ENCODE peak calls at places on chromosomes 6 and 20, in four cellular contexts. One of them, this sample, is unnamed.

GRCh38 chr6:168090064-168090690 is 11.2 kb upstream of the FRMD1 start:
- DNase-seq in transverse colon: no peak
- DNase-seq in ovary: no peak
- DNase-seq in IMR-90: no peak
- DNase-seq in this sample: no peak

GRCh38 chr6:3394671-3395070 is 62.2 kb downstream of the SLC22A23 start:
- DNase-seq in transverse colon: no peak
- DNase-seq in ovary: no peak
- DNase-seq in IMR-90: no peak
- DNase-seq in this sample: no peak

GRCh38 chr6:17923401-17923863 is 64.0 kb downstream of the KIF13A start:
- DNase-seq in transverse colon: no peak
- DNase-seq in ovary: no peak
- DNase-seq in IMR-90: no peak
- DNase-seq in this sample: no peak

GRCh38 chr20:33793011-33793931 is 17.9 kb upstream of the CHMP4B start:
- DNase-seq in transverse colon: no peak
- DNase-seq in ovary: no peak
- DNase-seq in IMR-90: peak
- DNase-seq in this sample: no peak

GRCh38 chr6:123042412-123042811 is 46.4 kb downstream of the CLVS2 start:
- DNase-seq in transverse colon: no peak
- DNase-seq in ovary: no peak
- DNase-seq in IMR-90: no peak
- DNase-seq in this sample: no peak

GRCh38 chr20:12252793-12253192 is 335.1 kb downstream of the BTBD3 start:
- DNase-seq in transverse colon: no peak
- DNase-seq in ovary: no peak
- DNase-seq in IMR-90: peak
- DNase-seq in this sample: no peak

GRCh38 chr6:149750136-149750609 is 632 bp downstream of the PCMT1 start:
- DNase-seq in transverse colon: peak
- DNase-seq in ovary: no peak
- DNase-seq in IMR-90: peak
- DNase-seq in this sample: peak

GRCh38 chr20:9491324-9491723 is 23.1 kb upstream of the LAMP5 start:
- DNase-seq in transverse colon: no peak
- DNase-seq in ovary: no peak
- DNase-seq in IMR-90: no peak
- DNase-seq in this sample: no peak

GRCh38 chr20:10218536-10219451 is at the start of gene SNAP25:
- DNase-seq in transverse colon: peak
- DNase-seq in ovary: peak
- DNase-seq in IMR-90: peak
- DNase-seq in this sample: peak

GRCh38 chr6:48859562-48859961 is 603.5 kb downstream of the MMUT start:
- DNase-seq in transverse colon: no peak
- DNase-seq in ovary: no peak
- DNase-seq in IMR-90: no peak
- DNase-seq in this sample: no peak

GRCh38 chr6:69090132-69090531 is 455.1 kb downstream of the ADGRB3 start:
- DNase-seq in transverse colon: no peak
- DNase-seq in ovary: no peak
- DNase-seq in IMR-90: peak
- DNase-seq in this sample: no peak

GRCh38 chr20:35568645-35569044 is 26.8 kb downstream of the ERGIC3 start:
- DNase-seq in transverse colon: peak
- DNase-seq in ovary: peak
- DNase-seq in IMR-90: no peak
- DNase-seq in this sample: peak

GRCh38 chr6:146543211-146543939 is at the start of gene RAB32:
- DNase-seq in transverse colon: peak
- DNase-seq in ovary: peak
- DNase-seq in IMR-90: peak
- DNase-seq in this sample: peak

GRCh38 chr6:157274471-157275226 is 48.7 kb downstream of the TMEM242 start:
- DNase-seq in transverse colon: peak
- DNase-seq in ovary: peak
- DNase-seq in IMR-90: peak
- DNase-seq in this sample: peak

GRCh38 chr20:16419138-16419715 is 154.0 kb downstream of the KIF16B start:
- DNase-seq in transverse colon: no peak
- DNase-seq in ovary: no peak
- DNase-seq in IMR-90: no peak
- DNase-seq in this sample: no peak

GRCh38 chr6:88626460-88626859 is 337.0 kb downstream of the RNGTT start:
- DNase-seq in transverse colon: no peak
- DNase-seq in ovary: no peak
- DNase-seq in IMR-90: peak
- DNase-seq in this sample: no peak

GRCh38 chr6:129691709-129692108 is 18.3 kb downstream of the ARHGAP18 start:
- DNase-seq in transverse colon: no peak
- DNase-seq in ovary: no peak
- DNase-seq in IMR-90: no peak
- DNase-seq in this sample: no peak

GRCh38 chr6:53794720-53795253 is at the start of gene LRRC1:
- DNase-seq in transverse colon: peak
- DNase-seq in ovary: peak
- DNase-seq in IMR-90: peak
- DNase-seq in this sample: peak

GRCh38 chr6:108837236-108837971 is 10.8 kb upstream of the ARMC2 start:
- DNase-seq in transverse colon: no peak
- DNase-seq in ovary: no peak
- DNase-seq in IMR-90: peak
- DNase-seq in this sample: no peak

GRCh38 chr6:3176562-3177355 is 19.4 kb upstream of the TUBB2A start:
- DNase-seq in transverse colon: no peak
- DNase-seq in ovary: no peak
- DNase-seq in IMR-90: peak
- DNase-seq in this sample: peak

GRCh38 chr6:13989424-13990144 is 64.8 kb downstream of the RNF182 start:
- DNase-seq in transverse colon: no peak
- DNase-seq in ovary: no peak
- DNase-seq in IMR-90: peak
- DNase-seq in this sample: no peak

GRCh38 chr6:113630738-113631535 is 226.2 kb upstream of the MARCKS start:
- DNase-seq in transverse colon: peak
- DNase-seq in ovary: no peak
- DNase-seq in IMR-90: peak
- DNase-seq in this sample: no peak
- TF ChIP-seq POLR2A in transverse colon: no peak
- TF ChIP-seq POLR2A in ovary: no peak
- TF ChIP-seq POLR2A in IMR-90: no peak
- TF ChIP-seq POLR2A in this sample: no peak

GRCh38 chr20:57709823-57710799 is at the start of gene PMEPA1:
- DNase-seq in transverse colon: peak
- DNase-seq in ovary: peak
- DNase-seq in IMR-90: peak
- DNase-seq in this sample: peak
- TF ChIP-seq POLR2A in transverse colon: peak
- TF ChIP-seq POLR2A in ovary: peak
- TF ChIP-seq POLR2A in IMR-90: peak
- TF ChIP-seq POLR2A in this sample: no peak

GRCh38 chr6:30883743-30884520 is at the start of gene DDR1:
- DNase-seq in transverse colon: peak
- DNase-seq in ovary: peak
- DNase-seq in IMR-90: peak
- DNase-seq in this sample: peak
- TF ChIP-seq POLR2A in transverse colon: peak
- TF ChIP-seq POLR2A in ovary: peak
- TF ChIP-seq POLR2A in IMR-90: no peak
- TF ChIP-seq POLR2A in this sample: no peak

GRCh38 chr6:26086214-26086613 is 1.0 kb upstream of the HFE start:
- DNase-seq in transverse colon: no peak
- DNase-seq in ovary: no peak
- DNase-seq in IMR-90: no peak
- DNase-seq in this sample: no peak

GRCh38 chr6:26089272-26089671 is 2.0 kb downstream of the HFE start:
- DNase-seq in transverse colon: peak
- DNase-seq in ovary: no peak
- DNase-seq in IMR-90: no peak
- DNase-seq in this sample: no peak

GRCh38 chr6:26088344-26088743 is 1.1 kb downstream of the HFE start:
- DNase-seq in transverse colon: no peak
- DNase-seq in ovary: peak
- DNase-seq in IMR-90: no peak
- DNase-seq in this sample: no peak

GRCh38 chr6:26092443-26092842 is 5.2 kb downstream of the HFE start:
- DNase-seq in transverse colon: no peak
- DNase-seq in ovary: no peak
- DNase-seq in IMR-90: no peak
- DNase-seq in this sample: no peak

DNA sequence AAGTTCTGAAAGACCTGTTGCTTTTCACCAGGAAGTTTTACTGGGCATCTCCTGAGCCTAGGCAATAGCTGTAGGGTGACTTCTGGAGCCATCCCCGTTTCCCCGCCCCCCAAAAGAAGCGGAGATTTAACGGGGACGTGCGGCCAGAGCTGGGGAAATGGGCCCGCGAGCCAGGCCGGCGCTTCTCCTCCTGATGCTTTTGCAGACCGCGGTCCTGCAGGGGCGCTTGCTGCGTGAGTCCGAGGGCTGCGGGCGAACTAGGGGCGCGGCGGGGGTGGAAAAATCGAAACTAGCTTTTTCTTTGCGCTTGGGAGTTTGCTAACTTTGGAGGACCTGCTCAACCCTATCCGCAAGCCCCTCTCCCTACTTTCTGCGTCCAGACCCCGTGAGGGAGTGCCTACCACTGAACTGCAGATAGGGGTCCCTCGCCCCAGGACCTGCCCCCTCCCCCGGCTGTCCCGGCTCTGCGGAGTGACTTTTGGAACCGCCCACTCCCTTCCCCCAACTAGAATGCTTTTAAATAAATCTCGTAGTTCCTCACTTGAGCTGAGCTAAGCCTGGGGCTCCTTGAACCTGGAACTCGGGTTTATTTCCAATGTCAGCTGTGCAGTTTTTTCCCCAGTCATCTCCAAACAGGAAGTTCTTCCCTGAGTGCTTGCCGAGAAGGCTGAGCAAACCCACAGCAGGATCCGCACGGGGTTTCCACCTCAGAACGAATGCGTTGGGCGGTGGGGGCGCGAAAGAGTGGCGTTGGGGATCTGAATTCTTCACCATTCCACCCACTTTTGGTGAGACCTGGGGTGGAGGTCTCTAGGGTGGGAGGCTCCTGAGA is at the start of gene HFE:
- DNase-seq in transverse colon: peak
- DNase-seq in ovary: peak
- DNase-seq in IMR-90: peak
- DNase-seq in this sample: peak
- TF ChIP-seq POLR2A in transverse colon: peak
- TF ChIP-seq POLR2A in ovary: no peak
- TF ChIP-seq POLR2A in IMR-90: no peak
- TF ChIP-seq POLR2A in this sample: no peak

DNA sequence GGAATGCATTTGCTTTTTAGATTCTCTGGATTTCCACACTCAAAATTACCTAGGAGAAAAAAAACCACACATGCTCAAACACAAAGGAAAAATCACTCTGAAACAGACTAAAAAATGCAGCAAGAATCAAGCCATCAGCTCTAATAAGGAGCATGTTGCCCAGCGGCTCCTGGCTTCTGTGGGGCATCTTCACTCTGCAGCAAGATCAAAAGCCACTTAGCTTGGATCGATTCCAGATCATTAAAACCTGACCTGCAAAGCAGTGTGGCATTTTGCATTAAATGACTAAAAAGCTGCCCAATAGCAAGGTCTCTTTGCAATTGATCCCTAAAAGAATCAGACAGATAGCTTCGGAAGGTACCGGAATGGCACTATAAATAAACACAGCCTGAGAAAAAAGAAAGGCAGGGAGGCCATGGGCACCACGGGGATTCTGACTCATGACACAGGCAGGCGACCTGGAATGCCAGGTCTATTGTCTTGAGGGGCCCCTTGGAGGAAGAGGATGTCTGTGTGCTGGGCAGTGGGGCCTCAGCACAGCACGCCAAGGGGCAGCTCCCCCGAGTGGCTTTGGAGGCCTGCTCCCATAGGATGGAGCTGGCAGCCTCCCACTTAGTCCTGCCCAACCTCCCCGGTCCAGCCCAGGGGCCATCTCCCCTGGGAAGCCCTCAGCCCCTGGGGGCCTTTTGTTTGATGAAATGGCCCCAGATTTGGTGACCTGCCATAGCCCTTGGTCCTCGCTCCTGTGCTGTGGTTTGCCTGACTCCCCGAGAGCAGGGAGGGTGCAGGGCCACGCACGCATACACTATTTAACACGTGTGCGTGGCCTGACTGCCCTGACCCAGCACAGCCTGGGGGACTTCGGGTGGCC is 7.6 kb downstream of the LEMD2 start:
- DNase-seq in transverse colon: no peak
- DNase-seq in ovary: no peak
- DNase-seq in IMR-90: no peak
- DNase-seq in this sample: no peak
- TF ChIP-seq POLR2A in transverse colon: no peak
- TF ChIP-seq POLR2A in ovary: no peak
- TF ChIP-seq POLR2A in IMR-90: no peak
- TF ChIP-seq POLR2A in this sample: no peak

GRCh38 chr20:62408640-62409039 is 1.6 kb upstream of the CABLES2 start:
- DNase-seq in transverse colon: no peak
- DNase-seq in ovary: no peak
- DNase-seq in IMR-90: no peak
- DNase-seq in this sample: no peak

GRCh38 chr20:62405981-62406513 is 1.0 kb downstream of the CABLES2 start:
- DNase-seq in transverse colon: no peak
- DNase-seq in ovary: no peak
- DNase-seq in IMR-90: no peak
- DNase-seq in this sample: no peak

GRCh38 chr20:62406635-62407176 is 379 bp downstream of the CABLES2 start:
- DNase-seq in transverse colon: no peak
- DNase-seq in ovary: peak
- DNase-seq in IMR-90: no peak
- DNase-seq in this sample: peak

GRCh38 chr20:62408055-62408454 is 970 bp upstream of the CABLES2 start:
- DNase-seq in transverse colon: no peak
- DNase-seq in ovary: no peak
- DNase-seq in IMR-90: no peak
- DNase-seq in this sample: no peak

GRCh38 chr20:62407221-62407992 is at the start of gene CABLES2:
- DNase-seq in transverse colon: peak
- DNase-seq in ovary: peak
- DNase-seq in IMR-90: peak
- DNase-seq in this sample: peak
- TF ChIP-seq POLR2A in transverse colon: peak
- TF ChIP-seq POLR2A in ovary: no peak
- TF ChIP-seq POLR2A in IMR-90: no peak
- TF ChIP-seq POLR2A in this sample: peak